ENCODE peak calls at places on chromosomes 2 and 18, in eight cellular contexts. Y, D, A, P, G, O, U and Q are unnamed samples.

GRCh38 chr2:178923546-178923945 is 116.3 kb upstream of the TTN start:
- DNase-seq in Y (no peak), P (no peak), G (no peak), O (no peak), U (no peak), A (no peak), D (no peak), Q (no peak)

GRCh38 chr2:224308267-224308911 is 93.5 kb downstream of the FAM124B start:
- DNase-seq in O (no peak), D (no peak), Y (no peak), G (no peak), A (no peak), P (no peak), U (no peak), Q (no peak)

GRCh38 chr2:15941970-15942710 is 1.8 kb downstream of the MYCN start:
- DNase-seq in G (peak), O (peak), A (peak), Y (no peak), D (peak), P (peak), U (peak), Q (no peak)

GRCh38 chr2:112153179-112153490 is 14.9 kb downstream of the FBLN7 start:
- DNase-seq in A (no peak), Y (no peak), G (peak), D (peak), O (no peak), P (no peak), U (no peak), Q (peak)

GRCh38 chr2:70002241-70002896 is 40.9 kb upstream of the ASPRV1 start:
- DNase-seq in O (no peak), Y (no peak), G (peak), P (no peak), D (no peak), A (no peak), U (no peak), Q (no peak)

GRCh38 chr18:53567935-53568574 is 656.4 kb downstream of the MBD2 start:
- DNase-seq in D (no peak), U (no peak), A (no peak), P (no peak), Y (peak), O (peak), G (no peak), Q (no peak)

GRCh38 chr2:26628561-26629345 is 12.4 kb downstream of the CIB4 start:
- DNase-seq in A (no peak), U (no peak), O (no peak), G (no peak), Y (no peak), P (no peak), D (no peak), Q (peak)

GRCh38 chr2:17821535-17822451 is 5.5 kb downstream of the MSGN1 start:
- DNase-seq in Y (no peak), P (no peak), O (no peak), U (no peak), G (no peak), D (no peak), A (no peak), Q (no peak)

GRCh38 chr18:79001001-79001400 is 21.4 kb downstream of the SALL3 start:
- DNase-seq in A (no peak), O (no peak), G (no peak), P (no peak), Y (no peak), U (no peak), D (no peak), Q (no peak)

GRCh38 chr2:175854149-175854548 is 147.9 kb downstream of the LNPK start:
- DNase-seq in D (no peak), A (no peak), O (no peak), Y (no peak), U (no peak), P (no peak), G (no peak), Q (no peak)

GRCh38 chr2:128440666-128441340 is 122.1 kb upstream of the HS6ST1 start:
- DNase-seq in U (no peak), Y (no peak), G (no peak), A (no peak), D (no peak), O (no peak), P (no peak), Q (no peak)

GRCh38 chr2:157476915-157477709 is 33.2 kb upstream of the CYTIP start:
- DNase-seq in P (no peak), U (no peak), G (no peak), A (no peak), Y (peak), D (no peak), O (no peak), Q (no peak)

GRCh38 chr2:98560256-98560771 is 48.0 kb downstream of the COA5 start:
- DNase-seq in D (no peak), O (no peak), P (peak), Y (peak), A (no peak), G (no peak), U (peak), Q (peak)

GRCh38 chr2:219280682-219281081 is 1.5 kb downstream of the DNAJB2 start:
- DNase-seq in D (no peak), A (no peak), P (no peak), Y (no peak), O (no peak), U (no peak), G (no peak), Q (peak)

GRCh38 chr18:36297419-36298112 is at the start of gene FHOD3:
- DNase-seq in G (peak), A (peak), O (peak), P (peak), U (peak), D (peak), Y (peak), Q (peak)

GRCh38 chr2:160308915-160309314 is 108.8 kb upstream of the ITGB6 start:
- DNase-seq in U (no peak), D (no peak), A (no peak), O (no peak), G (no peak), P (no peak), Y (peak), Q (no peak)

GRCh38 chr18:3207565-3207964 is 12.2 kb downstream of the MYOM1 start:
- DNase-seq in P (no peak), D (no peak), G (no peak), U (no peak), A (no peak), Y (peak), O (no peak), Q (no peak)

GRCh38 chr2:156536534-156536933 is 100.4 kb downstream of the GPD2 start:
- DNase-seq in Y (no peak), P (no peak), D (no peak), U (no peak), O (no peak), A (no peak), G (no peak), Q (no peak)

GRCh38 chr18:78704960-78705600 is 274.5 kb upstream of the SALL3 start:
- DNase-seq in O (no peak), G (no peak), D (no peak), Y (no peak), P (no peak), A (no peak), U (no peak), Q (no peak)

GRCh38 chr2:64644240-64645013 is 9.3 kb downstream of the SERTAD2 start:
- DNase-seq in G (peak), D (peak), A (peak), O (peak), U (peak), Y (peak), P (peak), Q (peak)

GRCh38 chr2:48512586-48512985 is 17.4 kb upstream of the STON1 start:
- DNase-seq in Y (no peak), P (no peak), O (no peak), G (no peak), A (no peak), U (no peak), D (no peak), Q (no peak)

GRCh38 chr2:55232863-55233657 is 572 bp downstream of the RPS27A start:
- DNase-seq in G (peak), Y (peak), U (peak), D (peak), P (peak), A (peak), O (no peak), Q (peak)

GRCh38 chr18:6431659-6432318 is 17.1 kb upstream of the L3MBTL4 start:
- DNase-seq in U (no peak), P (no peak), Y (no peak), A (no peak), G (no peak), D (no peak), O (no peak), Q (no peak)

GRCh38 chr2:177551989-177552413 is 159.4 kb downstream of the AGPS start:
- DNase-seq in A (no peak), D (no peak), O (no peak), U (peak), Y (no peak), G (peak), P (no peak), Q (peak)

GRCh38 chr2:177550264-177551200 is 158.0 kb downstream of the AGPS start:
- DNase-seq in D (no peak), P (no peak), G (no peak), O (no peak), A (no peak), Y (peak), U (no peak), Q (no peak)

GRCh38 chr2:177554365-177554764 is 161.8 kb downstream of the AGPS start:
- DNase-seq in D (no peak), A (no peak), U (no peak), O (no peak), Y (no peak), G (no peak), P (no peak), Q (no peak)

GRCh38 chr2:177553176-177553909 is 160.8 kb downstream of the AGPS start:
- DNase-seq in G (no peak), A (no peak), P (no peak), D (no peak), O (no peak), Y (peak), U (no peak), Q (no peak)

GRCh38 chr2:177552414-177553175 is 160.0 kb downstream of the AGPS start:
- DNase-seq in O (peak), G (peak), D (peak), A (peak), P (peak), U (peak), Y (peak), Q (peak)
- TF ChIP-seq POLR2A in O (no peak), G (no peak), D (peak), A (peak), P (peak), U (no peak), Y (no peak), Q (no peak)

DNA sequence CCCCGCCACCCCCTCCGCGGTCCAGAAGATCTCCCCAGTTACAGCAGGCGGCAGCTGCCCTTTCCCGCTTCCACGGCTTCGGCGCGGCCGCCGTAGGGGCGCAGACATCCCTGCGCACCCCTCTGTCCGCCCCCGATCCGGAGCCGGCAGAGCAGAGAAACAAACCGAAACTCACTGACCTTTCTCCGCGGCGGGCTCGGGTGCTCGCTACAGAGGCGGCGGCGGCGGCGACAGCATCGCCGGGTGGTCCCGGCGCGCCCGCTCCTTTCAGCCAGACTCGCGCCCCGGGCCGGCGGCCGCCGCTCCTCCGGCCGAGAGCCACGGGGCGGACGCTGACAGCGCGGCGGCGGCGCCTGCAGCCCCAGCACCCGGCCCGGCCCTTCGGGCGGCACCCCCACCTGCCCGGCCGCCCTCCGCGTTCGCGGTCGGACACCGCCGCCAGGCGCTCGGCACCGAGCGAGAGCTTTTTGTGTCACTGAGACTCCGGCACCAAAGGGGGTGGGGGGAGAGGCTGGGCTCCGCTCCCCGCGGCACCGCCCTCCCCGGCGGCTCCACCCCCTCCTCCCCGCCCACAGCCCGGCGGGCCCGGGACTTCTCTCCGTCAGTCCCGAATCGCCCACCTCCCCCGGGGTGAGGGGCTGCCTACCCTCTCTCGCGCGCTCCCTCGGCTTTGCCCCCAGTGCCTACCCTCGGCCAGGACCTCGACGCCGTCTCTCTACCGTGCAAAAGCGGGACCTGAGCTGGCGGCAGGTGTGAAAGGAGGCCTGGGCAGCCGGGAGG is 1.4 kb upstream of the RNF152 start:
- DNase-seq in O (peak), U (peak), P (peak), D (peak), Y (peak), A (peak), G (peak), Q (peak)
- TF ChIP-seq POLR2A in O (no peak), U (peak), P (peak), D (peak), Y (peak), A (peak), G (no peak), Q (peak)

GRCh38 chr2:200864206-200864976 is at the start of gene CLK1:
- DNase-seq in P (peak), D (peak), G (peak), O (peak), Y (peak), U (peak), A (peak), Q (peak)
- TF ChIP-seq POLR2A in P (peak), D (peak), G (peak), O (peak), Y (peak), U (peak), A (peak), Q (peak)

GRCh38 chr18:51196811-51197660 is 445 bp downstream of the MEX3C start:
- DNase-seq in Y (peak), U (peak), D (peak), O (peak), P (peak), A (peak), G (peak), Q (peak)
- TF ChIP-seq POLR2A in Y (peak), U (peak), D (peak), O (no peak), P (peak), A (peak), G (no peak), Q (peak)